ENCODE peak calls at places on chromosome 19, in six cellular contexts. One of them, this sample, is unnamed.

GRCh38 chr19:13302521-13303270 is 152.5 kb downstream of the IER2 start:
- DNase-seq in GM12878: no peak
- DNase-seq in H1: no peak
- DNase-seq in SK-N-SH: no peak
- DNase-seq in K562: no peak
- DNase-seq in HepG2: no peak
- DNase-seq in this sample: no peak

GRCh38 chr19:53945441-53945840 is 17.3 kb upstream of the CACNG8 start:
- DNase-seq in GM12878: no peak
- DNase-seq in H1: no peak
- DNase-seq in SK-N-SH: peak
- DNase-seq in K562: peak
- DNase-seq in HepG2: no peak
- DNase-seq in this sample: peak

GRCh38 chr19:50739841-50740426 is 16.8 kb downstream of the CLEC11A start:
- DNase-seq in GM12878: no peak
- DNase-seq in H1: no peak
- DNase-seq in SK-N-SH: no peak
- DNase-seq in K562: peak
- DNase-seq in HepG2: no peak
- DNase-seq in this sample: no peak

GRCh38 chr19:3046621-3047306 is 15.5 kb downstream of the TLE5 start:
- DNase-seq in GM12878: no peak
- DNase-seq in H1: no peak
- DNase-seq in SK-N-SH: peak
- DNase-seq in K562: peak
- DNase-seq in HepG2: no peak
- DNase-seq in this sample: no peak

GRCh38 chr19:58575183-58576041 is 2.3 kb upstream of the MZF1 start:
- DNase-seq in GM12878: peak
- DNase-seq in H1: no peak
- DNase-seq in SK-N-SH: peak
- DNase-seq in K562: peak
- DNase-seq in HepG2: peak
- DNase-seq in this sample: peak

GRCh38 chr19:3062165-3063105 is at the start of gene TLE5:
- DNase-seq in GM12878: no peak
- DNase-seq in H1: no peak
- DNase-seq in SK-N-SH: peak
- DNase-seq in K562: peak
- DNase-seq in HepG2: peak
- DNase-seq in this sample: no peak

GRCh38 chr19:10285393-10285792 is 1.4 kb upstream of the ICAM4 start:
- DNase-seq in GM12878: no peak
- DNase-seq in H1: no peak
- DNase-seq in SK-N-SH: no peak
- DNase-seq in K562: peak
- DNase-seq in HepG2: no peak
- DNase-seq in this sample: no peak

GRCh38 chr19:10143700-10144099 is 24.0 kb upstream of the EIF3G start:
- DNase-seq in GM12878: no peak
- DNase-seq in H1: no peak
- DNase-seq in SK-N-SH: no peak
- DNase-seq in K562: no peak
- DNase-seq in HepG2: no peak
- DNase-seq in this sample: no peak

GRCh38 chr19:48997972-48998371 is 4.3 kb downstream of the RUVBL2 start:
- DNase-seq in GM12878: no peak
- DNase-seq in H1: no peak
- DNase-seq in SK-N-SH: peak
- DNase-seq in K562: peak
- DNase-seq in HepG2: peak
- DNase-seq in this sample: peak

GRCh38 chr19:49361438-49362047 is 673 bp downstream of the TEAD2 start:
- DNase-seq in GM12878: no peak
- DNase-seq in H1: no peak
- DNase-seq in SK-N-SH: peak
- DNase-seq in K562: peak
- DNase-seq in HepG2: peak
- DNase-seq in this sample: no peak

GRCh38 chr19:47310819-47311218 is 1.2 kb downstream of the C5AR1 start:
- DNase-seq in GM12878: no peak
- DNase-seq in H1: no peak
- DNase-seq in SK-N-SH: peak
- DNase-seq in K562: peak
- DNase-seq in HepG2: peak
- DNase-seq in this sample: peak

GRCh38 chr19:28685802-28686201 is 527.1 kb downstream of the UQCRFS1 start:
- DNase-seq in GM12878: no peak
- DNase-seq in H1: no peak
- DNase-seq in SK-N-SH: no peak
- DNase-seq in K562: peak
- DNase-seq in HepG2: no peak
- DNase-seq in this sample: no peak

GRCh38 chr19:29478578-29479565 is 46.9 kb upstream of the VSTM2B start:
- DNase-seq in GM12878: no peak
- DNase-seq in H1: peak
- DNase-seq in SK-N-SH: peak
- DNase-seq in K562: peak
- DNase-seq in HepG2: peak
- DNase-seq in this sample: no peak

GRCh38 chr19:15154002-15154612 is 46.7 kb downstream of the NOTCH3 start:
- DNase-seq in GM12878: no peak
- DNase-seq in H1: no peak
- DNase-seq in SK-N-SH: peak
- DNase-seq in K562: peak
- DNase-seq in HepG2: peak
- DNase-seq in this sample: no peak

GRCh38 chr19:49896863-49897621 is at the start of gene IL4I1:
- DNase-seq in GM12878: peak
- DNase-seq in H1: no peak
- DNase-seq in SK-N-SH: no peak
- DNase-seq in K562: no peak
- DNase-seq in HepG2: no peak
- DNase-seq in this sample: no peak

GRCh38 chr19:14871619-14872230 is 14.2 kb downstream of the OR7A17 start:
- DNase-seq in GM12878: peak
- DNase-seq in H1: no peak
- DNase-seq in SK-N-SH: peak
- DNase-seq in K562: peak
- DNase-seq in HepG2: no peak
- DNase-seq in this sample: no peak

GRCh38 chr19:56134655-56134922 is 6.5 kb upstream of the ZNF444 start:
- DNase-seq in GM12878: no peak
- DNase-seq in H1: no peak
- DNase-seq in SK-N-SH: no peak
- DNase-seq in K562: no peak
- DNase-seq in HepG2: no peak
- DNase-seq in this sample: no peak

GRCh38 chr19:50728084-50728737 is 5.0 kb downstream of the CLEC11A start:
- DNase-seq in GM12878: no peak
- DNase-seq in H1: peak
- DNase-seq in SK-N-SH: peak
- DNase-seq in K562: peak
- DNase-seq in HepG2: peak
- DNase-seq in this sample: peak

GRCh38 chr19:14116525-14116917 is 1.0 kb downstream of the PRKACA start:
- DNase-seq in GM12878: no peak
- DNase-seq in H1: no peak
- DNase-seq in SK-N-SH: no peak
- DNase-seq in K562: no peak
- DNase-seq in HepG2: no peak
- DNase-seq in this sample: no peak

GRCh38 chr19:24140099-24140498 is 53.1 kb downstream of the ZNF254 start:
- DNase-seq in GM12878: no peak
- DNase-seq in H1: no peak
- DNase-seq in SK-N-SH: no peak
- DNase-seq in K562: peak
- DNase-seq in HepG2: peak
- DNase-seq in this sample: peak

GRCh38 chr19:6718741-6719539 is 1.5 kb downstream of the C3 start:
- DNase-seq in GM12878: no peak
- DNase-seq in H1: no peak
- DNase-seq in SK-N-SH: peak
- DNase-seq in K562: peak
- DNase-seq in HepG2: peak
- DNase-seq in this sample: no peak

GRCh38 chr19:46442808-46443450 is 14.2 kb upstream of the PNMA8C start:
- DNase-seq in GM12878: no peak
- DNase-seq in H1: no peak
- DNase-seq in SK-N-SH: no peak
- DNase-seq in K562: no peak
- DNase-seq in HepG2: no peak
- DNase-seq in this sample: no peak

GRCh38 chr19:39746836-39747529 is 9.2 kb upstream of the CLC start:
- DNase-seq in GM12878: no peak
- DNase-seq in H1: no peak
- DNase-seq in SK-N-SH: no peak
- DNase-seq in K562: no peak
- DNase-seq in HepG2: no peak
- DNase-seq in this sample: no peak

GRCh38 chr19:3270908-3271307 is 46.4 kb downstream of the CELF5 start:
- DNase-seq in GM12878: no peak
- DNase-seq in H1: no peak
- DNase-seq in SK-N-SH: peak
- DNase-seq in K562: peak
- DNase-seq in HepG2: peak
- DNase-seq in this sample: peak

GRCh38 chr19:45473366-45474190 is 5.8 kb downstream of the FOSB start:
- DNase-seq in GM12878: no peak
- DNase-seq in H1: no peak
- DNase-seq in SK-N-SH: no peak
- DNase-seq in K562: no peak
- DNase-seq in HepG2: no peak
- DNase-seq in this sample: no peak

GRCh38 chr19:2694196-2694595 is 8.3 kb downstream of the GNG7 start:
- DNase-seq in GM12878: no peak
- DNase-seq in H1: no peak
- DNase-seq in SK-N-SH: no peak
- DNase-seq in K562: no peak
- DNase-seq in HepG2: no peak
- DNase-seq in this sample: no peak

GRCh38 chr19:38059897-38060296 is 152.9 kb downstream of the SIPA1L3 start:
- DNase-seq in GM12878: no peak
- DNase-seq in H1: no peak
- DNase-seq in SK-N-SH: no peak
- DNase-seq in K562: no peak
- DNase-seq in HepG2: no peak
- DNase-seq in this sample: no peak

GRCh38 chr19:778910-779653 is 18.2 kb upstream of the PTBP1 start:
- DNase-seq in GM12878: no peak
- DNase-seq in H1: no peak
- DNase-seq in SK-N-SH: no peak
- DNase-seq in K562: no peak
- DNase-seq in HepG2: peak
- DNase-seq in this sample: no peak
- TF ChIP-seq GABPA in GM12878: no peak
- TF ChIP-seq GABPA in H1: no peak
- TF ChIP-seq GABPA in SK-N-SH: no peak
- TF ChIP-seq GABPA in K562: no peak
- TF ChIP-seq GABPA in HepG2: peak
- TF ChIP-seq GABPA in this sample: no peak

GRCh38 chr19:11558881-11559828 is at the start of gene ELOF1:
- DNase-seq in GM12878: peak
- DNase-seq in H1: peak
- DNase-seq in SK-N-SH: peak
- DNase-seq in K562: peak
- DNase-seq in HepG2: peak
- DNase-seq in this sample: peak
- TF ChIP-seq CTCF in GM12878: no peak
- TF ChIP-seq CTCF in H1: peak
- TF ChIP-seq CTCF in SK-N-SH: peak
- TF ChIP-seq CTCF in K562: peak
- TF ChIP-seq CTCF in HepG2: peak
- TF ChIP-seq CTCF in this sample: no peak

GRCh38 chr19:18190278-18190677 is 2.7 kb upstream of the MPV17L2 start:
- DNase-seq in GM12878: no peak
- DNase-seq in H1: no peak
- DNase-seq in SK-N-SH: no peak
- DNase-seq in K562: no peak
- DNase-seq in HepG2: no peak
- DNase-seq in this sample: no peak

GRCh38 chr19:18193388-18194207 is 580 bp downstream of the MPV17L2 start:
- DNase-seq in GM12878: no peak
- DNase-seq in H1: no peak
- DNase-seq in SK-N-SH: no peak
- DNase-seq in K562: peak
- DNase-seq in HepG2: no peak
- DNase-seq in this sample: no peak

GRCh38 chr19:18192673-18193387 is at the start of gene MPV17L2:
- DNase-seq in GM12878: peak
- DNase-seq in H1: peak
- DNase-seq in SK-N-SH: peak
- DNase-seq in K562: peak
- DNase-seq in HepG2: peak
- DNase-seq in this sample: peak

GRCh38 chr19:18194208-18194530 is 1.2 kb downstream of the MPV17L2 start:
- DNase-seq in GM12878: no peak
- DNase-seq in H1: no peak
- DNase-seq in SK-N-SH: no peak
- DNase-seq in K562: no peak
- DNase-seq in HepG2: no peak
- DNase-seq in this sample: no peak

GRCh38 chr19:18191640-18192062 is 1.4 kb upstream of the MPV17L2 start:
- DNase-seq in GM12878: no peak
- DNase-seq in H1: no peak
- DNase-seq in SK-N-SH: no peak
- DNase-seq in K562: no peak
- DNase-seq in HepG2: no peak
- DNase-seq in this sample: no peak
- TF ChIP-seq GABPA in GM12878: no peak
- TF ChIP-seq GABPA in H1: no peak
- TF ChIP-seq GABPA in SK-N-SH: no peak
- TF ChIP-seq GABPA in K562: no peak
- TF ChIP-seq GABPA in HepG2: no peak
- TF ChIP-seq GABPA in this sample: no peak

DNA sequence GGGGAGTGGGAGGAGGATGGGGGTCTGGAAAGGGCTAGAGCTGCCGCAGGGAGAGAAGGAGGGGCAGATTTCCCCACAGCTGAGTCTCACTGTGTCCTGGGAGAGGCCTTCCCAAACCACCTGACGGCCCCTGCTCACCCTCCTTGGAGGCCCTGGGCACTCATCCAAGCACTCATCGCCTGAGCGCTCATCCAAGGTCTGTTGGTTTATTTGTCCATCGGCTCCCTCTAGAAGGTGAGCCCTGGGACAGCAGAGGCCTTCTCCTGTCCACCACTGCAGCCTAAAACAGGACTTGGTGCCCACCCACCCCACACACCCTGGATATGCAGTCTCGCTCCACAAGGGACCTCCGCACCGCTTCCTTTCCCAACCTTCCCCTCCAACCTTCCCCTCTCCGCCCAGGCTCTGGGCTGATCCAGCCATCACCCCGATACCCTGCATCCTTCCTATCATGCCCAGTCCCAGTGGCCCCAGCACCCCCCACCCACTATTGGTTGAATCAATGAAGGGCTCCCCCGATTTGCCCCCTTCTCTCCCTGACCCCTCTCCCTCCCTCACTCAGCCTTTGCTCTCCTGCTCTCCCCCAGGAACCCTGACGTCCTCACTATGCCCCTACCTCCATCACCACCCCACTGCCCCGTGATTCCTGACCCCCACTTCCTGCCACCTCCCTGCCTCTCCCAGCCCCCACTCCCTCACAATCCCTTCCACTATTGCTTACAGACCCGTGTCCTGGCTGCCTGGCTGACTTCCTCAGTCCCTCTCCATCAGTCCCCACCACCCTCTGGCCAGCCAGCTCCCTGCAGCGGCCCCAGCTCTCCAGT is 1.6 kb downstream of the UBXN6 start:
- DNase-seq in GM12878: no peak
- DNase-seq in H1: no peak
- DNase-seq in SK-N-SH: peak
- DNase-seq in K562: peak
- DNase-seq in HepG2: peak
- DNase-seq in this sample: no peak
- TF ChIP-seq CTCF in GM12878: no peak
- TF ChIP-seq CTCF in H1: no peak
- TF ChIP-seq CTCF in SK-N-SH: no peak
- TF ChIP-seq CTCF in K562: peak
- TF ChIP-seq CTCF in HepG2: peak
- TF ChIP-seq CTCF in this sample: no peak

This sample was measured in HL-60.